ENCODE peak calls at places on chromosomes 2 and 18, in four cellular contexts. N is K562, E is HepG2, O is SK-N-SH. Z is an unnamed sample.

GRCh38 chr2:133421516-133422324 is 146.5 kb downstream of the NCKAP5 start:
- DNase-seq in N (no peak), E (peak), O (peak), Z (peak)

GRCh38 chr2:25372405-25373268 is 30.9 kb upstream of the DNMT3A start:
- DNase-seq in E (no peak), O (peak), N (no peak), Z (no peak)

GRCh38 chr2:229708335-229708734 is 6.0 kb downstream of the DNER start:
- DNase-seq in N (no peak), E (no peak), O (no peak), Z (no peak)

GRCh38 chr2:235996419-235996818 is 171.8 kb downstream of the GBX2 start:
- DNase-seq in O (peak), E (no peak), N (no peak), Z (no peak)

GRCh38 chr2:127721978-127722355 is 20.7 kb downstream of the SFT2D3 start:
- DNase-seq in N (no peak), O (no peak), E (no peak), Z (no peak)

GRCh38 chr2:169637620-169638019 is 53.5 kb downstream of the PPIG start:
- DNase-seq in E (peak), N (no peak), O (no peak), Z (no peak)

GRCh38 chr2:142104134-142104758 is 26.6 kb downstream of the LRP1B start:
- DNase-seq in O (no peak), E (no peak), N (no peak), Z (no peak)

GRCh38 chr2:240796543-240797499 is 23.2 kb downstream of the KIF1A start:
- DNase-seq in O (no peak), E (no peak), N (no peak), Z (no peak)

GRCh38 chr2:239363946-239364637 is 36.7 kb downstream of the HDAC4 start:
- DNase-seq in N (no peak), O (no peak), E (no peak), Z (no peak)

GRCh38 chr2:39490586-39490985 is 53.5 kb upstream of the MAP4K3 start:
- DNase-seq in N (no peak), O (no peak), E (no peak), Z (no peak)

GRCh38 chr2:39488450-39488849 is 51.4 kb upstream of the MAP4K3 start:
- DNase-seq in O (no peak), E (peak), N (peak), Z (no peak)

GRCh38 chr2:39486071-39486470 is 49.0 kb upstream of the MAP4K3 start:
- DNase-seq in O (no peak), E (no peak), N (no peak), Z (no peak)

GRCh38 chr2:39484620-39485495 is 47.8 kb upstream of the MAP4K3 start:
- DNase-seq in E (no peak), N (no peak), O (peak), Z (no peak)

GRCh38 chr2:39487398-39488250 is 50.5 kb upstream of the MAP4K3 start:
- DNase-seq in O (no peak), E (no peak), N (no peak), Z (no peak)
- H2AFZ ChIP-seq in O (no peak), E (no peak), N (no peak), Z (no peak)

GRCh38 chr18:59900222-59901128 is 679 bp downstream of the PMAIP1 start:
- DNase-seq in E (no peak), N (peak), O (peak), Z (no peak)

GRCh38 chr18:59899298-59900221 is at the start of gene PMAIP1:
- DNase-seq in O (peak), N (peak), E (peak), Z (no peak)

GRCh38 chr18:59902993-59903610 is 3.3 kb downstream of the PMAIP1 start:
- DNase-seq in E (no peak), O (no peak), N (no peak), Z (no peak)

GRCh38 chr18:59904051-59904601 is 4.3 kb downstream of the PMAIP1 start:
- DNase-seq in O (no peak), E (no peak), N (no peak), Z (no peak)

GRCh38 chr18:59902180-59902992 is 2.6 kb downstream of the PMAIP1 start:
- DNase-seq in O (no peak), E (no peak), N (no peak), Z (no peak)
- TF ChIP-seq SMC3 in O (no peak), E (no peak), N (no peak), Z (peak)

DNA sequence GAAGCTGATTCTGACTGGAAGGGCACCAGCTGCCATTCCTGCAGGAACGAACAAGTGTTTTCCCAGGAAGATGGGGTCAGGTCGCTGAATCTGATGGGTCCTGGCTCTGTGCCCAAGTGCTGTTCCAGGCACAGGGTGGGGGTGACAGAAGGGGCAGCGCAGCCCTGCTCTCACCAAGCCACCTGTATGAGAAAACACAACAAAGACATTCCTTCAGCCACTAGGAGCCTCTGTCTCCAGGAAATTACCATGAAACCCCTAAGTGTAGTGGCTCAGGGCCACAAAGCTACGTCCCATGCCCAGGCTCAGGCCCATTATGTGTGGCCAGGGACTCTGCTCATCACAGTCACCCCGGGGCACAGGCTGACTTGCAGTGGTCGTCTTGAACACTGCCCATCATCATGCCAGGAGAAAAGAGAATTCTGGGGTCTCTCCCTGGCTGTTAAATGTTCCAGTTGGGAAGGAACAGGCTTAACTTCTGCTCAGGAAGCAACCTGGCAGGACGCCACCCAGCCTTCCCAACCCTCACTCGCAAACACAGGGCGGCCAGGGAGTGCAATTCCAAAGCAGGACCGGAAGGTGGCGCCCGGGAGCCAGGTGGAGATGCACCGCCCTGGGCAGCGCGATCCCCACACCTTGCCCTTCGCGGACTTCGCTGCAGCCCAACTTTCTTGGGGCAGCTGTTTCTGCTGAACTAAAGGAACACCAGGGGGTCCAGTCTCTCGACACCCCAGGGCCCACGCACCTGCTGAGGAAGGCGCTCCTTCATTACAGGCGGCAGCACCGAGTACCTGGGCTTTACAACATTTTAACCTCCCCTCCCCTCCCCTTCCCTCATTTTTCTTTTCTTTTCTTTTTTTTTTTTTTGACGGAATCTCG is 11.0 kb upstream of the SFTPB start:
- DNase-seq in N (peak), O (peak), E (peak), Z (no peak)
- TF ChIP-seq POLR2AphosphoS5 in N (no peak), O (no peak), E (no peak), Z (no peak)

DNA sequence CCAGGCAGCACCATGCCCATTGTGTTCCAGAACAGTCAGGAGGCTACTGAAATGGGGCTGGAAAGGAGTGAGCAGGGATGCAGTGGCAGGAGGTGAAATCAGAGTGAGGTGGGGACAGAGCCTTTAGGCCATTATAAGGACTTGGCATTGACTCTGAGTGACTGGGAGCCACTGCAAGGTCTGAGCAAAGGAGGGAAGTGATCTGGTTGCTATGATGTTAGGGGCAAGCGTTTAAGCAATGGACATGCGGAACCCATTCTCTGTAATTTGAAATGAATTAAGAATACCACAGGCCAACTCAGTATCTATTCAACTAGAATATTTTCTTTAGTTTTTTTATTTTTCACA is 98.2 kb downstream of the DPP4 start:
- DNase-seq in N (no peak), E (no peak), O (no peak), Z (no peak)
- H2AFZ ChIP-seq in N (no peak), E (no peak), O (no peak), Z (no peak)

GRCh38 chr2:12796617-12797016 is 79.9 kb downstream of the TRIB2 start:
- DNase-seq in E (no peak), N (no peak), O (no peak), Z (no peak)
- TF ChIP-seq SMC3 in E (no peak), N (no peak), O (no peak), Z (no peak)

DNA sequence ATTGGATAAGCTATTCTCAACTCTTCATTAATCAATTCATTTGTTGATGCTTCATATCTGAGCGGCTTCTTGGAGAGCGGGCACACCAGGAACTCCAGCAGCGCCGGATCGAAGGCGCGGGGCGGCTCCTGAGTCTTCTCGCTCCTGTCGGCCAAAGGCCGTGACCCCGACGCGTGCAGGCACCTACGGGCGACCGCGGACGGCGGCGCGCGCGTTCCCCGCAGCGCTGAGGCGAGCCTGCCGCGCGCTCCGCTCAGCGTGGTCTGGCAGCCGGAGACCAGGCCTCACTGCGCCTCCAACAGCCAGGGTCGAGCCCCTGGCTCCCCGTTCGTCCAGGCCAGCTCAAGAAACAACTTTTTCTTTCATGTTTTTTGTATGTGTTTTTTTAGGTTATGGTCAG is 97.5 kb downstream of the ICA1L start:
- DNase-seq in N (no peak), O (no peak), E (no peak), Z (no peak)
- TF ChIP-seq POLR2AphosphoS5 in N (no peak), O (no peak), E (no peak), Z (no peak)

DNA sequence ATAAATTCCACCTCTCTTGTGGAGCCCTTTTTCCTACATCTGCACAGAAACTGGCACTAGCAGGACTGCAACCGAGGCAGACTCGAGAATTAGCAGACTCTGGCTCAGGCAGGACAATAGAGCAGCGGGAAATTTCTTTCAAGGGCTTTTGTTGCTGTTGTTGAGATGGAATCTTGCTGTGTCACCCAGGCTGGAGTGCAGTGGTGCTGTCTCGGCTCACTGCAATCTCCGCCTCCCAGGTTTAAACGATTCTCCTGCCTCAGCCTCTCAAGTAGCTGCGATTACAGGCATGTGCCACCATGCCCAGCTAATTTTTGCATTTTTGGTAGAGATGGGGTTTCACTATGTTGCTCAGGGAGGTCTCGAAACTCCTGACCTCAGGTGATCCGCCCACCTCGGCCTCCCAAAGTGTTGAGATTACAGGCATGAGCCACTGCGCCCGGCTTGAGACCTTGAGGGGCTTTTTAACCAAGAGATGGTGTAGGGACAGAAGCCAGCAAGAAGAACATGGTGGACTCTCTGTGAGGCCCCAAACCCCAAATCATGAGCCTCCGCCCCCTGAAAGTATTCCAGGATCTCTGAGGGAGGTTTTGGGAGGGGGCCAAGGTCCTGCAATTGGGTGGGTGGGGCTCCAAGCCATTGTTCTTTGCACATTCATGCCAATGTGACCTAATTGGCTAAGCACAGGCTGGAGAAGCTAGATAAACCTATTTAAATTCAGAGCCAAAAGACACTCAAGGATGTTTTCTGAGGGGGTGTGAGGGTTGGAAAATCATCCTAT is 68.4 kb upstream of the MSH2 start:
- DNase-seq in E (no peak), N (peak), O (no peak), Z (no peak)
- H2AFZ ChIP-seq in E (no peak), N (peak), O (no peak), Z (peak)

DNA sequence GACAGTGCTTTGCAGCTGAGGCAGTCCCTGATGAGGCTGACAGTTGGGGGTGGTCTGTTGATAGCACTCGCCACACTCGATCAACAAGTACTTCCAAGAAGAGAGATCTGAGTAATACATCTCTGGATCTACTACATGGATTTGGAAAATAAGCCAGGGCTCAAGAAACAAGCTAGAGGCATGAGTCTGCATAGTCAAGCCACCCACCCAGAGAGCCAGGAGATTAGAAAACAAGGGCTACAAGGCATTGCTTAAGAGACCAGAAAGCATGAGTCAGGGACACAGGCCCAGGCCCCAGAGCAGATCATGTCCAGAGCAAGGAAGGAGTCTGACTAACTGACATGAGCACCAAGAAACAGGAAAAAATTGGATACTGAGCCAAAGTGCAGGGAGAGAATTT is 196.9 kb upstream of the CWC22 start:
- DNase-seq in O (no peak), E (no peak), N (no peak), Z (no peak)
- TF ChIP-seq SMC3 in O (no peak), E (no peak), N (no peak), Z (no peak)

Z was measured in GM12878.